ENCODE peak calls at places on chromosome 11, in seven cellular contexts. W is tibial nerve, S is lower lobe of right lung, I is ovary, K is neural progenitor cell, T is heart left ventricle, Q is colonic mucosa. D is an unnamed sample.

GRCh38 chr11:112902411-112903011 is 58.7 kb upstream of the NCAM1 start:
- DNase-seq in W (no peak), S (no peak), I (peak), K (no peak), T (no peak), Q (no peak), D (no peak)

GRCh38 chr11:1784761-1785650 is 21.3 kb upstream of the CTSD start:
- DNase-seq in W (no peak), S (no peak), I (no peak), K (no peak), T (no peak), Q (no peak), D (no peak)

GRCh38 chr11:69144316-69144715 is 11.4 kb upstream of the SMIM38 start:
- DNase-seq in W (no peak), S (no peak), I (no peak), K (no peak), T (no peak), Q (no peak), D (no peak)

GRCh38 chr11:84291996-84292395 is 1005.8 kb upstream of the CCDC90B start:
- DNase-seq in W (no peak), S (no peak), I (no peak), K (no peak), T (no peak), Q (no peak), D (no peak)

GRCh38 chr11:70630816-70631623 is 232.7 kb downstream of the CTTN start:
- DNase-seq in W (no peak), S (no peak), I (no peak), K (no peak), T (no peak), Q (no peak), D (peak)

GRCh38 chr11:65553301-65554001 is 4.7 kb downstream of the LTBP3 start:
- DNase-seq in W (no peak), S (no peak), I (peak), K (peak), T (no peak), Q (peak), D (no peak)

GRCh38 chr11:107496011-107496410 is 38.4 kb upstream of the CWF19L2 start:
- DNase-seq in W (no peak), S (no peak), I (no peak), K (no peak), T (no peak), Q (no peak), D (no peak)

GRCh38 chr11:20020716-20021115 is 139.6 kb downstream of the DBX1 start:
- DNase-seq in W (no peak), S (no peak), I (no peak), K (no peak), T (no peak), Q (no peak), D (no peak)

GRCh38 chr11:41536001-41536568 is 76.6 kb upstream of the LRRC4C start:
- DNase-seq in W (no peak), S (no peak), I (no peak), K (peak), T (no peak), Q (no peak), D (no peak)

GRCh38 chr11:12216100-12216499 is 105.7 kb downstream of the MICAL2 start:
- DNase-seq in W (no peak), S (no peak), I (no peak), K (no peak), T (no peak), Q (no peak), D (no peak)

GRCh38 chr11:70467196-70468085 is 69.1 kb downstream of the CTTN start:
- DNase-seq in W (peak), S (peak), I (peak), K (peak), T (no peak), Q (peak), D (peak)

GRCh38 chr11:32830796-32831195 is 1.1 kb downstream of the PRRG4 start:
- DNase-seq in W (no peak), S (no peak), I (no peak), K (no peak), T (no peak), Q (no peak), D (no peak)

GRCh38 chr11:129278586-129279319 is 86.6 kb upstream of the ARHGAP32 start:
- DNase-seq in W (no peak), S (peak), I (peak), K (peak), T (peak), Q (no peak), D (no peak)

GRCh38 chr11:111557425-111558111 is 17.0 kb downstream of the LAYN start:
- DNase-seq in W (no peak), S (no peak), I (no peak), K (no peak), T (no peak), Q (no peak), D (no peak)

GRCh38 chr11:77165066-77165465 is 37.0 kb downstream of the MYO7A start:
- DNase-seq in W (no peak), S (no peak), I (no peak), K (no peak), T (no peak), Q (no peak), D (no peak)

GRCh38 chr11:9385288-9385902 is 943 bp downstream of the IPO7 start:
- DNase-seq in W (peak), S (no peak), I (no peak), K (no peak), T (no peak), Q (no peak), D (no peak)

GRCh38 chr11:9384535-9385287 is at the start of gene IPO7:
- DNase-seq in W (peak), S (peak), I (peak), K (peak), T (peak), Q (peak), D (peak)

GRCh38 chr11:9386901-9387300 is 2.4 kb downstream of the IPO7 start:
- DNase-seq in W (no peak), S (no peak), I (no peak), K (no peak), T (no peak), Q (no peak), D (no peak)

GRCh38 chr11:9380773-9381172 is 3.7 kb upstream of the IPO7 start:
- DNase-seq in W (no peak), S (no peak), I (no peak), K (no peak), T (peak), Q (no peak), D (no peak)

DNA sequence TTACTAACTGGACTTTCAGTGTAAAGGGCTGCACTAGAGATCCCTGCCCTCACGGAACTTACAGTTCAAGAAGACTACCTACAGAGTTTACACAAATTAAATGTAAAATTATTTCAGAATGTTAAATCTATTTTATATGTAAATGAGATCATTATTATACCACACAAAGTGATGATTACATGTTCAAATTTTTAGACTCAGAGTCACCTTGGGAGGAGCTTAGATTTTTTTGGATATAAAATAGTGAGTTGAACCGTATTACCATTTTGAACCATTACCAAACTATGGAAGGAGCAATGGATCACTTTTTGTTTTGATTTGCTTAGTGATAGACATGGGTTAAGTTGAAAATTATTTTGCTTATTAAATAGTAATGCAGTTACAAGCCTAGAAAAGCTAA is 1.6 kb downstream of the IPO7 start:
- DNase-seq in W (no peak), S (no peak), I (no peak), K (no peak), T (no peak), Q (no peak), D (no peak)
- H3K27ac ChIP-seq in W (no peak), S (peak), I (no peak), K (no peak), T (peak), Q (no peak), D (no peak)

GRCh38 chr11:569273-569885 is 6.9 kb upstream of the PHRF1 start:
- DNase-seq in W (no peak), S (no peak), I (peak), K (peak), T (peak), Q (no peak), D (no peak)
- H3K27ac ChIP-seq in W (peak), S (peak), I (peak), K (no peak), T (peak), Q (peak), D (no peak)

GRCh38 chr11:45651841-45652745 is 13.3 kb downstream of the CHST1 start:
- DNase-seq in W (no peak), S (no peak), I (no peak), K (peak), T (no peak), Q (peak), D (no peak)
- H3K27ac ChIP-seq in W (no peak), S (no peak), I (no peak), K (no peak), T (no peak), Q (no peak), D (no peak)

GRCh38 chr11:126968915-126969314 is 31.7 kb downstream of the KIRREL3 start:
- DNase-seq in W (no peak), S (no peak), I (no peak), K (peak), T (no peak), Q (no peak), D (peak)
- H3K27ac ChIP-seq in W (no peak), S (no peak), I (no peak), K (no peak), T (no peak), Q (no peak), D (no peak)